ENCODE peak calls at places on chromosomes 2 and 18, in eight cellular contexts. D, Q, L, O, E, P, M and U are unnamed samples.

GRCh38 chr18:23148382-23148781 is 13.1 kb downstream of the CABLES1 start:
- DNase-seq in O (no peak), D (no peak), M (no peak), L (no peak), E (no peak), Q (no peak), P (no peak), U (no peak)

GRCh38 chr2:66854304-66854703 is 419.4 kb downstream of the MEIS1 start:
- DNase-seq in D (no peak), O (no peak), L (no peak), Q (no peak), P (no peak), M (no peak), E (no peak), U (no peak)

GRCh38 chr2:237062585-237062984 is 23.1 kb upstream of the COPS8 start:
- DNase-seq in D (no peak), Q (no peak), O (no peak), M (no peak), E (no peak), P (no peak), L (no peak), U (no peak)

GRCh38 chr18:11502368-11502767 is 107.0 kb upstream of the SLC35G4 start:
- DNase-seq in O (no peak), Q (no peak), D (no peak), M (peak; percentile 33), L (no peak), E (no peak), P (no peak), U (no peak)

GRCh38 chr18:8212893-8213805 is 396.1 kb upstream of the RAB12 start:
- DNase-seq in Q (peak; percentile 48), P (no peak), O (no peak), M (peak; percentile 24), D (no peak), E (no peak), L (peak; percentile 36), U (no peak)

GRCh38 chr2:39121523-39122063 is 742 bp upstream of the SOS1 start:
- DNase-seq in D (no peak), O (no peak), Q (no peak), E (no peak), M (no peak), L (no peak), P (no peak), U (peak; percentile 76)

GRCh38 chr2:121634354-121635307 is 14.6 kb downstream of the CLASP1 start:
- DNase-seq in L (no peak), M (peak; percentile 70), D (no peak), O (no peak), Q (no peak), E (no peak), P (no peak), U (peak; percentile 62)

GRCh38 chr2:179581605-179582004 is 279.8 kb downstream of the ZNF385B start:
- DNase-seq in M (no peak), P (no peak), E (no peak), L (no peak), D (no peak), Q (no peak), O (no peak), U (no peak)

GRCh38 chr2:241066893-241067341 is 35.2 kb downstream of the MTERF4 start:
- DNase-seq in P (no peak), O (no peak), E (no peak), Q (no peak), L (no peak), M (no peak), D (peak; percentile 85), U (no peak)

GRCh38 chr2:224944707-224945106 is 97.6 kb downstream of the DOCK10 start:
- DNase-seq in P (no peak), D (no peak), Q (no peak), E (no peak), M (no peak), L (no peak), O (no peak), U (no peak)

GRCh38 chr2:217604527-217605279 is 398.1 kb downstream of the TNS1 start:
- DNase-seq in L (no peak), M (no peak), P (no peak), E (no peak), O (no peak), D (peak; percentile 67), Q (no peak), U (peak; percentile 2)

GRCh38 chr2:86790828-86791561 is at the start of gene CD8A:
- DNase-seq in M (no peak), L (no peak), P (no peak), O (no peak), Q (no peak), D (no peak), E (no peak), U (peak; percentile 28)

GRCh38 chr18:35326695-35327387 is 17.4 kb downstream of the ZNF24 start:
- DNase-seq in M (no peak), O (no peak), E (no peak), D (no peak), Q (no peak), P (no peak), L (no peak), U (no peak)

GRCh38 chr18:67243799-67244587 is 272.5 kb downstream of the DSEL start:
- DNase-seq in E (no peak), D (no peak), M (no peak), L (no peak), O (no peak), P (no peak), Q (no peak), U (no peak)

GRCh38 chr18:74083071-74083954 is 64.3 kb downstream of the FBXO15 start:
- DNase-seq in E (no peak), P (no peak), M (no peak), D (no peak), L (no peak), Q (no peak), O (no peak), U (no peak)

GRCh38 chr2:71156531-71156930 is 26.1 kb downstream of the MPHOSPH10 start:
- DNase-seq in Q (no peak), D (no peak), P (peak; percentile 41), L (no peak), M (no peak), E (no peak), O (no peak), U (peak; percentile 92)

GRCh38 chr2:95262896-95263542 is 11.2 kb upstream of the PROM2 start:
- DNase-seq in M (no peak), E (no peak), Q (no peak), O (no peak), P (no peak), L (no peak), D (no peak), U (no peak)

GRCh38 chr2:144084114-144084661 is 435.7 kb downstream of the ZEB2 start:
- DNase-seq in M (peak; percentile 72), Q (peak; percentile 57), E (no peak), L (no peak), O (no peak), D (no peak), P (no peak), U (no peak)

GRCh38 chr2:45616663-45617411 is 5.8 kb upstream of the SRBD1 start:
- DNase-seq in Q (peak; percentile 23), P (no peak), D (no peak), L (peak; percentile 49), E (no peak), O (no peak), M (peak; percentile 54), U (no peak)

GRCh38 chr2:195600796-195601195 is 56.2 kb upstream of the SLC39A10 start:
- DNase-seq in E (no peak), M (no peak), Q (no peak), P (no peak), D (no peak), O (no peak), L (no peak), U (no peak)

GRCh38 chr18:70280007-70280925 is 8.6 kb upstream of the SOCS6 start:
- DNase-seq in Q (no peak), D (no peak), M (no peak), P (no peak), L (no peak), E (no peak), O (no peak), U (no peak)

GRCh38 chr2:238667008-238667407 is 180.9 kb upstream of the TWIST2 start:
- DNase-seq in L (no peak), D (peak; percentile 83), M (peak; percentile 48), O (no peak), E (no peak), Q (no peak), P (no peak), U (no peak)

GRCh38 chr2:97546711-97547110 is 43.0 kb downstream of the ANKRD36B start:
- DNase-seq in L (no peak), O (no peak), P (no peak), D (no peak), E (no peak), Q (no peak), M (no peak), U (no peak)

GRCh38 chr2:213763963-213764362 is 479.7 kb downstream of the SPAG16 start:
- DNase-seq in E (no peak), P (no peak), L (no peak), M (no peak), D (no peak), O (no peak), Q (no peak), U (no peak)

GRCh38 chr18:59008302-59008974 is 131.2 kb upstream of the SEC11C start:
- DNase-seq in E (no peak), Q (peak; percentile 38), O (no peak), L (no peak), M (peak; percentile 69), P (no peak), D (no peak), U (peak; percentile 13)

GRCh38 chr18:2303517-2304238 is 267.6 kb downstream of the METTL4 start:
- DNase-seq in M (peak; percentile 82), L (no peak), O (no peak), D (no peak), P (no peak), E (no peak), Q (no peak), U (no peak)